ENCODE peak calls at places on chromosomes 7 and 10, in nine cellular contexts. B, R, H, S, P, T, V, I and A are unnamed samples.

GRCh38 chr7:133023370-133024075 is 58.4 kb downstream of the CHCHD3 start:
- DNase-seq in I (no peak), H (no peak), P (no peak), B (peak), S (no peak), V (no peak), T (no peak), R (no peak), A (no peak)

GRCh38 chr7:80815733-80816132 is 103.1 kb downstream of the SEMA3C start:
- DNase-seq in H (no peak), I (no peak), V (no peak), R (peak), S (no peak), P (no peak), T (no peak), B (no peak), A (no peak)

GRCh38 chr7:155667241-155667849 is 22.9 kb downstream of the RBM33 start:
- DNase-seq in S (no peak), P (no peak), H (no peak), R (no peak), B (peak), T (no peak), V (no peak), I (no peak), A (no peak)

GRCh38 chr7:129271500-129272355 is 46.9 kb downstream of the AHCYL2 start:
- DNase-seq in T (peak), S (peak), I (no peak), V (no peak), P (no peak), R (peak), B (peak), H (peak), A (peak)

GRCh38 chr10:24897326-24897926 is 55.0 kb downstream of the PRTFDC1 start:
- DNase-seq in H (peak), V (no peak), S (peak), T (no peak), I (no peak), P (no peak), B (peak), R (no peak), A (no peak)

GRCh38 chr10:79084012-79084971 is 15.5 kb downstream of the ZMIZ1 start:
- DNase-seq in B (peak), S (peak), P (peak), H (no peak), T (peak), R (peak), I (no peak), V (peak), A (peak)

GRCh38 chr7:5482020-5482498 is 58.4 kb upstream of the TNRC18 start:
- DNase-seq in S (no peak), P (no peak), B (no peak), I (no peak), H (no peak), T (no peak), R (no peak), V (no peak), A (no peak)

GRCh38 chr7:18350678-18351077 is 144.9 kb upstream of the HDAC9 start:
- DNase-seq in H (peak), R (no peak), T (no peak), S (no peak), P (no peak), V (no peak), B (no peak), I (no peak), A (no peak)

GRCh38 chr7:125644113-125644512 is 714.5 kb upstream of the POT1 start:
- DNase-seq in P (no peak), I (no peak), V (no peak), B (peak), T (no peak), R (no peak), H (no peak), S (peak), A (no peak)

GRCh38 chr10:61612451-61612850 is 50.3 kb upstream of the CABCOCO1 start:
- DNase-seq in P (no peak), S (peak), I (no peak), T (no peak), R (no peak), H (no peak), B (no peak), V (no peak), A (no peak)

GRCh38 chr7:109101332-109101731 is 531.7 kb downstream of the DNAJB9 start:
- DNase-seq in V (no peak), I (no peak), T (no peak), H (no peak), B (no peak), P (no peak), S (no peak), R (no peak), A (no peak)

GRCh38 chr10:103761075-103761920 is 94.1 kb downstream of the SH3PXD2A start:
- DNase-seq in T (no peak), B (no peak), S (no peak), R (no peak), H (peak), I (no peak), V (no peak), P (no peak), A (no peak)

GRCh38 chr7:5643280-5643679 is 138.2 kb downstream of the RNF216 start:
- DNase-seq in B (no peak), P (no peak), H (no peak), T (no peak), V (peak), I (no peak), R (no peak), S (peak), A (peak)